ENCODE peak calls at places on chromosomes 3 and 15, in seven cellular contexts. I, V, Y, G, B, S and E are unnamed samples.

GRCh38 chr3:138438896-138439295 is 4.5 kb downstream of the ESYT3 start:
- DNase-seq in I (no peak), V (no peak), Y (no peak), G (no peak), B (no peak), S (no peak), E (no peak)

GRCh38 chr3:139198929-139199328 is 144.9 kb upstream of the MRPS22 start:
- DNase-seq in I (no peak), V (no peak), Y (no peak), G (no peak), B (no peak), S (no peak), E (no peak)

GRCh38 chr3:128584412-128585020 is 66.1 kb downstream of the RPN1 start:
- DNase-seq in I (peak), V (peak), Y (peak), G (no peak), B (peak), S (peak), E (no peak)

GRCh38 chr3:37979798-37980476 is 10.6 kb upstream of the VILL start:
- DNase-seq in I (no peak), V (no peak), Y (no peak), G (no peak), B (no peak), S (no peak), E (no peak)

GRCh38 chr15:69957175-69957574 is 140.5 kb downstream of the TLE3 start:
- DNase-seq in I (peak), V (no peak), Y (no peak), G (no peak), B (no peak), S (no peak), E (no peak)

GRCh38 chr15:97979131-97979502 is 18.6 kb downstream of the ARRDC4 start:
- DNase-seq in I (no peak), V (no peak), Y (no peak), G (no peak), B (no peak), S (no peak), E (no peak)

GRCh38 chr15:34789326-34789725 is 6.0 kb downstream of the ACTC1 start:
- DNase-seq in I (no peak), V (no peak), Y (no peak), G (no peak), B (no peak), S (no peak), E (no peak)

GRCh38 chr15:68441045-68441743 is 9.2 kb upstream of the ITGA11 start:
- DNase-seq in I (no peak), V (no peak), Y (peak), G (no peak), B (no peak), S (no peak), E (no peak)

GRCh38 chr3:182413682-182414081 is 379.6 kb upstream of the ATP11B start:
- DNase-seq in I (no peak), V (no peak), Y (no peak), G (no peak), B (no peak), S (no peak), E (no peak)

GRCh38 chr3:168094877-168095610 is 680 bp downstream of the GOLIM4 start:
- DNase-seq in I (peak), V (peak), Y (no peak), G (no peak), B (peak), S (peak), E (no peak)

GRCh38 chr3:133938770-133939495 is 43.3 kb upstream of the RAB6B start:
- DNase-seq in I (no peak), V (peak), Y (no peak), G (no peak), B (no peak), S (peak), E (no peak)

GRCh38 chr15:75307778-75308390 is 25.2 kb downstream of the GOLGA6D start:
- DNase-seq in I (peak), V (no peak), Y (no peak), G (no peak), B (peak), S (peak), E (no peak)

GRCh38 chr15:89101302-89102191 is 13.3 kb downstream of the ABHD2 start:
- DNase-seq in I (peak), V (peak), Y (peak), G (peak), B (peak), S (peak), E (peak)

GRCh38 chr3:5264896-5265770 is 77.6 kb downstream of the EDEM1 start:
- DNase-seq in I (no peak), V (no peak), Y (no peak), G (peak), B (no peak), S (no peak), E (peak)

GRCh38 chr15:100247228-100248225 is 94.2 kb downstream of the ADAMTS17 start:
- DNase-seq in I (no peak), V (no peak), Y (no peak), G (no peak), B (no peak), S (no peak), E (no peak)

GRCh38 chr15:52546031-52546751 is 17.5 kb upstream of the MYO5A start:
- DNase-seq in I (peak), V (no peak), Y (no peak), G (no peak), B (no peak), S (no peak), E (no peak)

DNA sequence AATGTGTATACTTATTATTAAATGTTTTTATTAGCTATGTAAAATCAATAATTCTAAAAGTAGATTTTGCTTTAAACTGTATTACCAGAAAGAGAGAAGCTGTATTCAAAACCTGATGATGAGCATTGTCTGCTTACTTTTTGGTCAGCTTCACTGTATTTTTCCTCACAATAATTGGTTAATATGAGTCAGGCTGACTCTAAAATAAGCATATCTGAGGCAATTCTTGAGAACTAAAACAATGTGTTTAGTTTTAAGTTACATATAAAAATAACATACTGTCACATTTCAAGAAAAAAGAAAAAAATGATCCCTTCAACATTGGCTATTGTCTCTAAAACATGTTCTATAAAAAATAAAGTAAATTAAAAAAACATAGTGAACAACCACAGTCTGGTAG is 66.1 kb downstream of the EPHA3 start:
- DNase-seq in I (no peak), V (no peak), Y (no peak), G (no peak), B (no peak), S (no peak), E (no peak)
- TF ChIP-seq CTCF in I (no peak), V (no peak), Y (no peak), G (no peak), B (no peak), S (no peak), E (no peak)

GRCh38 chr3:16288664-16289063 is 23.7 kb downstream of the OXNAD1 start:
- DNase-seq in I (no peak), V (no peak), Y (no peak), G (no peak), B (no peak), S (no peak), E (no peak)
- H3K4me3 ChIP-seq in I (no peak), V (no peak), Y (no peak), G (no peak), B (no peak), S (no peak), E (no peak)

DNA sequence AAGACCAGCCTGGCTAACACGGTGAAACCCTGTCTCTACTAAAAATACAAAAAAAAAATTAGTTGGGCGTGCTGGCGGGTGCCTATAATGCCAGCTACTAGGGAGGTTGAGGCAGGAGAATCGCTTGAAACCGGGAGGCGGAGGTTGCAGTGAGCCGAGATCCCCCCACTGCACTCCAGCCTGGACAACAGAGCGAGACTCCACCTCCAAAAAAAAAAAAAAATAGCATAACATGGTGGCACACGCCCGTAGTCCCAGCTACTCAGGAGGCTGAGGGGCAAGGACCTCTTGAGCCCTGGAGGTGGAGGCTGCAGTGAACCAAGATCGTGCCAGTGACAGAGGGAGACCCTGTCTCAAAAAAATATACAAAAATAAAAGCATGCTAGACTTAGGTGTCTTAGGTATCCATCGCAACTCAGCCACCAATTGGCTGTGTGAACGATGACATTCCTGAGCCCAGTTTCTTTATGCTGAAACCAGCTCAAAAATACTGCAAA is 6.2 kb downstream of the PLCH1 start:
- DNase-seq in I (no peak), V (no peak), Y (no peak), G (no peak), B (no peak), S (no peak), E (no peak)
- TF ChIP-seq CTCF in I (no peak), V (no peak), Y (no peak), G (no peak), B (no peak), S (no peak), E (no peak)

GRCh38 chr3:33218446-33219174 is at the start of gene SUSD5:
- DNase-seq in I (peak), V (no peak), Y (no peak), G (no peak), B (no peak), S (peak), E (peak)
- H3K4me3 ChIP-seq in I (peak), V (peak), Y (peak), G (peak), B (peak), S (peak), E (peak)

DNA sequence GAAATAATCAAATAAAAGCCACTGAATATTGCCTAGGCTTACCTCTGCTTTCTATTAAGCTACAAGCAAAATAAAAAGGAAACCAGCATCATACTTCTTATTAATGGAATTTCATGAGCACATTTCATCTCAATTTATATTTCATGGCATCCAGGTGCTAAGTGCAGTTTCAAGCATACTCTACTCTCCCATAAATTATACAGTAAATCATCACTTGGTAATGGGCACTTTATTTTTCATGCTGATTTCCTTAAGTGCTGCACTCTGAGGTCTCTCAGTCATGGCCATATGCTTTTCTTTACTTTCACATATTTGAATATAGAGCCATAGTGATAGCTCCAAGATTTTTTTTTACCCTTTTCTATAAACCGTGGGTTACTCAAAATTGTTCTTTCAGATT is 1505.8 kb upstream of the CADM2 start:
- DNase-seq in I (no peak), V (no peak), Y (no peak), G (no peak), B (no peak), S (no peak), E (no peak)
- TF ChIP-seq CTCF in I (no peak), V (no peak), Y (no peak), G (no peak), B (no peak), S (no peak), E (no peak)